ENCODE peak calls at places on chromosomes 5 and 9, in ten cellular contexts. W, F, K, Y, U, A, E, B, Q and P are unnamed samples.

GRCh38 chr5:29134418-29134817 is 2059.1 kb upstream of the CDH6 start:
- DNase-seq in W (no peak), F (no peak), K (no peak), Y (no peak), U (no peak), A (no peak), E (no peak), B (no peak), Q (no peak), P (no peak)

GRCh38 chr9:97397220-97397619 is 14.7 kb upstream of the TDRD7 start:
- DNase-seq in W (no peak), F (no peak), K (no peak), Y (no peak), U (peak), A (no peak), E (peak), B (no peak), Q (no peak), P (no peak)

GRCh38 chr5:138635268-138635667 is 60.1 kb upstream of the HSPA9 start:
- DNase-seq in W (no peak), F (no peak), K (no peak), Y (no peak), U (no peak), A (no peak), E (peak), B (no peak), Q (no peak), P (no peak)

GRCh38 chr5:161549106-161549505 is 2.6 kb upstream of the GABRB2 start:
- DNase-seq in W (peak), F (no peak), K (no peak), Y (no peak), U (no peak), A (no peak), E (peak), B (no peak), Q (no peak), P (no peak)

GRCh38 chr9:31916591-31917223 is 467.7 kb upstream of the ACO1 start:
- DNase-seq in W (no peak), F (no peak), K (no peak), Y (no peak), U (no peak), A (no peak), E (no peak), B (peak), Q (no peak), P (no peak)

GRCh38 chr9:34079181-34079580 is 30.5 kb upstream of the UBAP2 start:
- DNase-seq in W (no peak), F (no peak), K (no peak), Y (no peak), U (no peak), A (no peak), E (peak), B (no peak), Q (no peak), P (no peak)

GRCh38 chr9:16282216-16282615 is 588.3 kb downstream of the BNC2 start:
- DNase-seq in W (no peak), F (no peak), K (no peak), Y (no peak), U (no peak), A (no peak), E (peak), B (no peak), Q (no peak), P (no peak)

GRCh38 chr9:96612105-96612965 is 7.3 kb downstream of the CDC14B start:
- DNase-seq in W (peak), F (peak), K (peak), Y (no peak), U (peak), A (no peak), E (peak), B (peak), Q (peak), P (peak)

GRCh38 chr9:132182609-132183073 is 20.8 kb downstream of the NTNG2 start:
- DNase-seq in W (peak), F (no peak), K (no peak), Y (no peak), U (no peak), A (no peak), E (peak), B (peak), Q (no peak), P (no peak)

GRCh38 chr5:177303925-177304391 is 359 bp downstream of the PRELID1 start:
- DNase-seq in W (no peak), F (no peak), K (no peak), Y (no peak), U (no peak), A (no peak), E (peak), B (no peak), Q (no peak), P (no peak)

GRCh38 chr9:129562917-129563316 is 58.0 kb downstream of the C9orf50 start:
- DNase-seq in W (no peak), F (no peak), K (no peak), Y (no peak), U (no peak), A (no peak), E (no peak), B (no peak), Q (no peak), P (no peak)

GRCh38 chr5:173637340-173637739 is 20.9 kb upstream of the BOD1 start:
- DNase-seq in W (no peak), F (no peak), K (no peak), Y (no peak), U (no peak), A (no peak), E (no peak), B (no peak), Q (no peak), P (no peak)

GRCh38 chr5:82597437-82597836 is 319.3 kb upstream of the RPS23 start:
- DNase-seq in W (no peak), F (no peak), K (no peak), Y (no peak), U (no peak), A (no peak), E (no peak), B (no peak), Q (no peak), P (no peak)

GRCh38 chr9:68704804-68705635 is at the start of gene PIP5K1B:
- DNase-seq in W (peak), F (peak), K (peak), Y (no peak), U (peak), A (no peak), E (peak), B (peak), Q (peak), P (peak)

GRCh38 chr5:171365351-171365750 is 22.3 kb upstream of the NPM1 start:
- DNase-seq in W (no peak), F (no peak), K (no peak), Y (no peak), U (peak), A (no peak), E (peak), B (no peak), Q (no peak), P (no peak)

GRCh38 chr9:111728617-111729366 is 65.9 kb downstream of the SHOC1 start:
- DNase-seq in W (no peak), F (no peak), K (no peak), Y (no peak), U (peak), A (no peak), E (peak), B (no peak), Q (no peak), P (no peak)

GRCh38 chr9:136303825-136304416 is at the start of gene CCDC187:
- DNase-seq in W (no peak), F (no peak), K (peak), Y (no peak), U (no peak), A (no peak), E (no peak), B (no peak), Q (no peak), P (no peak)

GRCh38 chr9:134069536-134070399 is 1.9 kb upstream of the BRD3 start:
- DNase-seq in W (peak), F (peak), K (no peak), Y (no peak), U (no peak), A (no peak), E (no peak), B (no peak), Q (no peak), P (no peak)

GRCh38 chr9:126857261-126857960 is 3.0 kb upstream of the ZBTB34 start:
- DNase-seq in W (no peak), F (no peak), K (no peak), Y (no peak), U (no peak), A (no peak), E (no peak), B (peak), Q (no peak), P (no peak)

GRCh38 chr9:72313507-72313906 is 51.5 kb downstream of the ZFAND5 start:
- DNase-seq in W (no peak), F (no peak), K (no peak), Y (no peak), U (no peak), A (no peak), E (no peak), B (no peak), Q (no peak), P (no peak)

GRCh38 chr5:15683332-15683731 is 183.4 kb downstream of the FBXL7 start:
- DNase-seq in W (no peak), F (no peak), K (no peak), Y (no peak), U (no peak), A (no peak), E (no peak), B (no peak), Q (no peak), P (no peak)

GRCh38 chr9:101311759-101312420 is 72.9 kb downstream of the BAAT start:
- DNase-seq in W (peak), F (no peak), K (no peak), Y (no peak), U (peak), A (no peak), E (peak), B (peak), Q (no peak), P (peak)

GRCh38 chr5:119387900-119388618 is 32.2 kb downstream of the TNFAIP8 start:
- DNase-seq in W (no peak), F (no peak), K (no peak), Y (no peak), U (no peak), A (no peak), E (no peak), B (no peak), Q (no peak), P (no peak)